ENCODE peak calls at places on chromosome X, in four cellular contexts. T is brain microvascular endothelial cell, S is Calu3, Z is GM12878. F is an unnamed sample.

GRCh38 chrX:38279188-38279587 is 48.1 kb downstream of the RPGR start:
- DNase-seq in T (no peak), S (peak), Z (no peak), F (peak)

GRCh38 chrX:134542485-134542884 is 82.5 kb downstream of the HPRT1 start:
- DNase-seq in T (no peak), S (no peak), Z (no peak), F (no peak)

GRCh38 chrX:42276982-42277690 is 353.8 kb upstream of the CASK start:
- DNase-seq in T (no peak), S (no peak), Z (peak), F (peak)

GRCh38 chrX:110172215-110172614 is 145.7 kb downstream of the AMMECR1 start:
- DNase-seq in T (no peak), S (no peak), Z (peak), F (no peak)

GRCh38 chrX:46444011-46444410 is 101.2 kb downstream of the ZNF674 start:
- DNase-seq in T (peak), S (peak), Z (no peak), F (peak)

GRCh38 chrX:129749069-129749468 is 10.3 kb downstream of the XPNPEP2 start:
- DNase-seq in T (no peak), S (no peak), Z (no peak), F (no peak)

GRCh38 chrX:70168238-70169188 is 8.8 kb upstream of the DGAT2L6 start:
- DNase-seq in T (peak), S (peak), Z (no peak), F (peak)

GRCh38 chrX:147565239-147565638 is 346.5 kb upstream of the FMR1 start:
- DNase-seq in T (no peak), S (no peak), Z (no peak), F (no peak)

GRCh38 chrX:72274526-72274925 is 2.5 kb downstream of the RPS4X start:
- DNase-seq in T (no peak), S (no peak), Z (no peak), F (no peak)

GRCh38 chrX:49930046-49930445 is 7.7 kb downstream of the CLCN5 start:
- DNase-seq in T (no peak), S (no peak), Z (no peak), F (no peak)

GRCh38 chrX:10039821-10040793 is 72.9 kb downstream of the CLDN34 start:
- DNase-seq in T (no peak), S (no peak), Z (no peak), F (peak)

GRCh38 chrX:130896816-130897508 is 6.0 kb downstream of the ENOX2 start:
- DNase-seq in T (no peak), S (no peak), Z (no peak), F (no peak)

GRCh38 chrX:25851141-25851540 is 287.0 kb upstream of the MAGEB18 start:
- DNase-seq in T (no peak), S (no peak), Z (no peak), F (no peak)

GRCh38 chrX:150212672-150213480 is 150.2 kb upstream of the MAMLD1 start:
- DNase-seq in T (no peak), S (no peak), Z (no peak), F (no peak)

GRCh38 chrX:33968611-33969010 is 163.5 kb downstream of the FAM47A start:
- DNase-seq in T (no peak), S (no peak), Z (no peak), F (no peak)

GRCh38 chrX:70508296-70508911 is 63.8 kb downstream of the DLG3 start:
- DNase-seq in T (peak), S (peak), Z (no peak), F (peak)

GRCh38 chrX:23559975-23560374 is 107.3 kb upstream of the PRDX4 start:
- DNase-seq in T (no peak), S (no peak), Z (no peak), F (no peak)

GRCh38 chrX:25941559-25942250 is 196.4 kb upstream of the MAGEB18 start:
- DNase-seq in T (no peak), S (no peak), Z (no peak), F (no peak)

GRCh38 chrX:76398970-76399369 is 28.5 kb upstream of the MAGEE1 start:
- DNase-seq in T (no peak), S (no peak), Z (no peak), F (no peak)

GRCh38 chrX:36401774-36402173 is 482.2 kb downstream of the CFAP47 start:
- DNase-seq in T (no peak), S (no peak), Z (no peak), F (no peak)

GRCh38 chrX:13798184-13798583 is 18.7 kb downstream of the GPM6B start:
- DNase-seq in T (no peak), S (no peak), Z (no peak), F (no peak)

GRCh38 chrX:40040686-40041461 is 56.9 kb downstream of the BCOR start:
- DNase-seq in T (no peak), S (no peak), Z (no peak), F (no peak)

GRCh38 chrX:154409222-154409871 is at the start of gene DNASE1L1:
- DNase-seq in T (peak), S (peak), Z (no peak), F (peak)

GRCh38 chrX:30713061-30713525 is 59.9 kb downstream of the GK start:
- DNase-seq in T (peak), S (peak), Z (peak), F (peak)

GRCh38 chrX:150833454-150834056 is 64.9 kb downstream of the CD99L2 start:
- DNase-seq in T (no peak), S (no peak), Z (no peak), F (no peak)

GRCh38 chrX:119004920-119005524 is 30.6 kb downstream of the LONRF3 start:
- DNase-seq in T (peak), S (peak), Z (no peak), F (peak)

GRCh38 chrX:144275403-144275802 is 391.5 kb downstream of the UBE2NL start:
- DNase-seq in T (no peak), S (no peak), Z (no peak), F (no peak)

GRCh38 chrX:153517421-153517820 is at the start of gene ATP2B3:
- DNase-seq in T (no peak), S (no peak), Z (no peak), F (no peak)

GRCh38 chrX:118189628-118190027 is 73.0 kb upstream of the KLHL13 start:
- DNase-seq in T (no peak), S (no peak), Z (no peak), F (no peak)

GRCh38 chrX:78886550-78886949 is 58.6 kb upstream of the P2RY10 start:
- DNase-seq in T (no peak), S (no peak), Z (peak), F (no peak)

GRCh38 chrX:150897371-150898319 is 823 bp downstream of the CD99L2 start:
- DNase-seq in T (no peak), S (peak), Z (no peak), F (no peak)

GRCh38 chrX:154398668-154399526 is 720 bp downstream of the RPL10 start:
- DNase-seq in T (peak), S (peak), Z (no peak), F (peak)

GRCh38 chrX:36160056-36160455 is 240.5 kb downstream of the CFAP47 start:
- DNase-seq in T (no peak), S (no peak), Z (no peak), F (no peak)

GRCh38 chrX:39133971-39134370 is 332.7 kb downstream of the MID1IP1 start:
- DNase-seq in T (no peak), S (peak), Z (no peak), F (no peak)

GRCh38 chrX:68193786-68194185 is 239.5 kb downstream of the OPHN1 start:
- DNase-seq in T (no peak), S (no peak), Z (no peak), F (no peak)

F was measured in HepG2.